ENCODE peak calls at places on chromosomes 6 and 20, in four cellular contexts. I, E, X and Q are unnamed samples.

GRCh38 chr20:54476336-54476928 is 1.0 kb downstream of the DOK5 start:
- DNase-seq in E (no peak), X (no peak), I (no peak), Q (no peak)

GRCh38 chr6:52909531-52909930 is at the start of gene GSTA3:
- DNase-seq in I (no peak), E (no peak), X (no peak), Q (no peak)

GRCh38 chr6:26064619-26065257 is 22.5 kb upstream of the HFE start:
- DNase-seq in E (no peak), I (peak), X (no peak), Q (no peak)

GRCh38 chr6:1616556-1617463 is 7.1 kb downstream of the FOXC1 start:
- DNase-seq in X (no peak), I (no peak), E (no peak), Q (no peak)

GRCh38 chr6:36033935-36034334 is 6.3 kb downstream of the MAPK14 start:
- DNase-seq in X (no peak), E (no peak), I (no peak), Q (no peak)

GRCh38 chr6:34834789-34835518 is 43.1 kb downstream of the BLTP3A start:
- DNase-seq in I (no peak), X (no peak), E (no peak), Q (peak)

GRCh38 chr20:50996901-50997830 is 25.7 kb downstream of the KCNG1 start:
- DNase-seq in E (no peak), X (no peak), I (no peak), Q (no peak)

GRCh38 chr20:1130849-1131248 is 12.4 kb downstream of the PSMF1 start:
- DNase-seq in X (no peak), I (no peak), E (no peak), Q (no peak)

GRCh38 chr6:13006578-13007300 is 290.2 kb downstream of the PHACTR1 start:
- DNase-seq in X (no peak), E (no peak), I (no peak), Q (peak)

GRCh38 chr20:62500237-62500864 is 24.6 kb upstream of the GATA5 start:
- DNase-seq in X (no peak), I (peak), E (no peak), Q (no peak)

GRCh38 chr20:16476032-16476431 is 97.2 kb downstream of the KIF16B start:
- DNase-seq in I (no peak), X (peak), E (no peak), Q (peak)

GRCh38 chr20:22684072-22684762 is 99.8 kb upstream of the FOXA2 start:
- DNase-seq in E (peak), I (peak), X (no peak), Q (peak)

GRCh38 chr6:37777272-37777736 is 42.2 kb upstream of the ZFAND3 start:
- DNase-seq in I (no peak), X (peak), E (no peak), Q (no peak)

GRCh38 chr6:121033091-121033490 is 301.2 kb downstream of the TBC1D32 start:
- DNase-seq in E (no peak), X (no peak), I (no peak), Q (no peak)

GRCh38 chr6:111534366-111534765 is 51.3 kb upstream of the REV3L start:
- DNase-seq in E (no peak), X (peak), I (no peak), Q (peak)

GRCh38 chr20:58714923-58715708 is 22.5 kb downstream of the NPEPL1 start:
- DNase-seq in X (no peak), E (no peak), I (no peak), Q (no peak)

GRCh38 chr6:125421853-125422252 is 120.1 kb upstream of the HDDC2 start:
- DNase-seq in X (no peak), I (peak), E (no peak), Q (no peak)

GRCh38 chr6:15793288-15793687 is 130.5 kb upstream of the DTNBP1 start:
- DNase-seq in I (no peak), X (no peak), E (no peak), Q (peak)

GRCh38 chr20:38201356-38201755 is 36.3 kb upstream of the TGM2 start:
- DNase-seq in X (no peak), E (no peak), I (no peak), Q (peak)

GRCh38 chr6:91029211-91029610 is 442.3 kb upstream of the MAP3K7 start:
- DNase-seq in E (no peak), I (no peak), X (no peak), Q (no peak)

GRCh38 chr20:48683467-48684175 is 144.2 kb downstream of the PREX1 start:
- DNase-seq in E (no peak), X (no peak), I (no peak), Q (no peak)

GRCh38 chr6:1337791-1338190 is 25.9 kb downstream of the FOXQ1 start:
- DNase-seq in X (no peak), I (no peak), E (no peak), Q (no peak)

GRCh38 chr20:49386848-49387605 is 95.4 kb downstream of the KCNB1 start:
- DNase-seq in I (no peak), X (peak), E (no peak), Q (no peak)

GRCh38 chr6:136335736-136336362 is 46.2 kb upstream of the BCLAF1 start:
- DNase-seq in X (no peak), E (no peak), I (no peak), Q (no peak)

GRCh38 chr20:37299718-37300529 is 10.5 kb downstream of the MANBAL start:
- DNase-seq in E (no peak), I (no peak), X (no peak), Q (no peak)

GRCh38 chr6:20261685-20262084 is 49.4 kb upstream of the MBOAT1 start:
- DNase-seq in I (no peak), E (no peak), X (no peak), Q (no peak)

GRCh38 chr20:49562341-49563014 is 5.5 kb downstream of the PTGIS start:
- DNase-seq in X (no peak), E (peak), I (no peak), Q (peak)

GRCh38 chr6:44005507-44005903 is 121.7 kb downstream of the MRPL14 start:
- DNase-seq in E (no peak), X (no peak), I (no peak), Q (no peak)

GRCh38 chr6:125114248-125114858 is 39.2 kb upstream of the TPD52L1 start:
- DNase-seq in X (no peak), E (no peak), I (peak), Q (no peak)

GRCh38 chr6:163183791-163184190 is 230.7 kb upstream of the QKI start:
- DNase-seq in I (no peak), X (no peak), E (no peak), Q (peak)

GRCh38 chr6:62150048-62150663 is 135.9 kb downstream of the KHDRBS2 start:
- DNase-seq in E (no peak), X (no peak), I (peak), Q (no peak)

GRCh38 chr6:138115877-138116660 is 8.8 kb upstream of the PERP start:
- DNase-seq in E (no peak), X (peak), I (no peak), Q (peak)